ENCODE peak calls at places on chromosomes 1 and 21, in nine cellular contexts. B is SJSA1; S is cardiac muscle cell; Z is spleen; L is right cardiac atrium; N is CD8-positive, alpha-beta T cell; T is tibial artery; F is left ventricle myocardium inferior; O is A549. W is an unnamed sample. For H3K4me1, the result is how much of the 10 kb centered on the place peaks cover.

GRCh38 chr1:82950606-82951200 is 1048.2 kb downstream of the TTLL7 start:
- DNase-seq in B (no peak), S (no peak), Z (no peak), L (no peak), N (no peak), T (no peak), F (no peak), O (no peak), W (no peak)

GRCh38 chr1:67724928-67725560 is 40.0 kb downstream of the GADD45A start:
- DNase-seq in B (peak), S (no peak), Z (no peak), L (peak), N (no peak), T (no peak), F (peak), O (peak), W (peak)

GRCh38 chr1:91124989-91125417 is 103.2 kb upstream of the ZNF644 start:
- DNase-seq in B (no peak), S (no peak), Z (no peak), L (no peak), N (no peak), T (peak), F (no peak), O (no peak), W (no peak)

GRCh38 chr1:15885701-15886612 is 38.5 kb downstream of the SPEN start:
- DNase-seq in B (peak), S (peak), Z (peak), L (peak), N (peak), T (peak), F (peak), O (peak), W (peak)

GRCh38 chr1:211643324-211644212 is 31.9 kb downstream of the NEK2 start:
- DNase-seq in B (peak), S (peak), Z (no peak), L (peak), N (no peak), T (peak), F (no peak), O (peak), W (peak)

GRCh38 chr1:49364676-49365075 is 588.0 kb upstream of the BEND5 start:
- DNase-seq in B (no peak), S (no peak), Z (no peak), L (no peak), N (no peak), T (no peak), F (no peak), O (no peak), W (no peak)

GRCh38 chr1:199123615-199124014 is 484.8 kb downstream of the PTPRC start:
- DNase-seq in B (no peak), S (no peak), Z (no peak), L (no peak), N (no peak), T (no peak), F (no peak), O (no peak), W (no peak)

GRCh38 chr1:25754421-25755195 is 45.4 kb upstream of the SELENON start:
- DNase-seq in B (no peak), S (no peak), Z (no peak), L (no peak), N (no peak), T (no peak), F (no peak), O (no peak), W (no peak)

GRCh38 chr1:55288245-55288644 is 73.1 kb upstream of the USP24 start:
- DNase-seq in B (no peak), S (no peak), Z (no peak), L (no peak), N (no peak), T (peak), F (no peak), O (no peak), W (no peak)

GRCh38 chr1:230822092-230822581 is 46.2 kb downstream of the C1orf198 start:
- DNase-seq in B (no peak), S (no peak), Z (no peak), L (no peak), N (no peak), T (peak), F (peak), O (no peak), W (no peak)

GRCh38 chr1:219354962-219355361 is 181.3 kb downstream of the LYPLAL1 start:
- DNase-seq in B (no peak), S (no peak), Z (no peak), L (no peak), N (no peak), T (no peak), F (no peak), O (no peak), W (no peak)

GRCh38 chr1:117654485-117655219 is 48.8 kb downstream of the TENT5C start:
- DNase-seq in B (no peak), S (no peak), Z (no peak), L (no peak), N (no peak), T (no peak), F (no peak), O (no peak), W (no peak)

GRCh38 chr1:63920154-63921117 is 146.6 kb downstream of the ROR1 start:
- DNase-seq in B (peak), S (peak), Z (no peak), L (no peak), N (no peak), T (no peak), F (no peak), O (peak), W (no peak)

GRCh38 chr1:222886194-222887126 is 71.6 kb downstream of the DISP1 start:
- DNase-seq in B (no peak), S (no peak), Z (no peak), L (no peak), N (no peak), T (no peak), F (no peak), O (no peak), W (no peak)

GRCh38 chr1:211783266-211783665 is 47.3 kb downstream of the LPGAT1 start:
- DNase-seq in B (no peak), S (no peak), Z (no peak), L (no peak), N (no peak), T (no peak), F (no peak), O (no peak), W (no peak)

GRCh38 chr1:183869230-183869629 is 64.3 kb downstream of the RGL1 start:
- DNase-seq in B (no peak), S (no peak), Z (no peak), L (no peak), N (no peak), T (no peak), F (no peak), O (no peak), W (no peak)

GRCh38 chr1:160866001-160866704 is 3.5 kb upstream of the CD244 start:
- DNase-seq in B (no peak), S (no peak), Z (no peak), L (no peak), N (no peak), T (no peak), F (no peak), O (no peak), W (no peak)

GRCh38 chr1:53625049-53625448 is 113.9 kb downstream of the GLIS1 start:
- DNase-seq in B (no peak), S (no peak), Z (no peak), L (peak), N (no peak), T (peak), F (no peak), O (no peak), W (no peak)

GRCh38 chr1:70504821-70505193 is 93.7 kb downstream of the CTH start:
- DNase-seq in B (no peak), S (peak), Z (no peak), L (no peak), N (no peak), T (no peak), F (no peak), O (no peak), W (peak)

GRCh38 chr1:17636612-17637011 is 97.1 kb downstream of the ARHGEF10L start:
- DNase-seq in B (no peak), S (no peak), Z (no peak), L (no peak), N (no peak), T (no peak), F (no peak), O (no peak), W (no peak)

GRCh38 chr1:209884249-209884648 is 53.8 kb upstream of the SYT14 start:
- DNase-seq in B (peak), S (no peak), Z (no peak), L (no peak), N (no peak), T (no peak), F (no peak), O (no peak), W (no peak)

GRCh38 chr21:42193131-42193671 is 25.7 kb upstream of the ABCG1 start:
- DNase-seq in B (no peak), S (no peak), Z (no peak), L (no peak), N (peak), T (no peak), F (no peak), O (no peak), W (peak)

GRCh38 chr1:12204140-12204539 is 25.7 kb upstream of the VPS13D start:
- DNase-seq in B (no peak), S (no peak), Z (peak), L (no peak), N (peak), T (no peak), F (no peak), O (no peak), W (no peak)

GRCh38 chr1:169390303-169390702 is 22.3 kb downstream of the BLZF1 start:
- DNase-seq in B (no peak), S (no peak), Z (no peak), L (no peak), N (no peak), T (no peak), F (no peak), O (no peak), W (no peak)

GRCh38 chr1:107810552-107810951 is 154.4 kb downstream of the VAV3 start:
- DNase-seq in B (no peak), S (no peak), Z (no peak), L (no peak), N (no peak), T (no peak), F (no peak), O (no peak), W (no peak)

GRCh38 chr21:26818911-26819310 is 26.3 kb downstream of the ADAMTS1 start:
- DNase-seq in B (no peak), S (no peak), Z (no peak), L (no peak), N (no peak), T (no peak), F (no peak), O (no peak), W (no peak)

GRCh38 chr1:52668711-52669110 is 29.4 kb downstream of the COA7 start:
- DNase-seq in B (no peak), S (no peak), Z (no peak), L (no peak), N (no peak), T (no peak), F (no peak), O (no peak), W (no peak)

GRCh38 chr1:8259498-8260290 is 58.2 kb upstream of the SLC45A1 start:
- DNase-seq in B (peak), S (no peak), Z (no peak), L (no peak), N (no peak), T (peak), F (no peak), O (peak), W (peak)

GRCh38 chr21:41877901-41878830 is 978 bp downstream of the PRDM15 start:
- DNase-seq in B (no peak), S (peak), Z (peak), L (no peak), N (no peak), T (no peak), F (no peak), O (peak), W (no peak)

GRCh38 chr1:17915511-17916205 is 160.5 kb downstream of the ACTL8 start:
- DNase-seq in B (no peak), S (no peak), Z (peak), L (no peak), N (no peak), T (no peak), F (no peak), O (no peak), W (no peak)

GRCh38 chr21:41374867-41375533 is 13.2 kb downstream of the MX2 start:
- DNase-seq in B (no peak), S (no peak), Z (no peak), L (no peak), N (no peak), T (no peak), F (no peak), O (no peak), W (peak)

GRCh38 chr1:29222686-29223085 is 8.0 kb downstream of the MECR start:
- DNase-seq in B (no peak), S (no peak), Z (no peak), L (no peak), N (no peak), T (no peak), F (no peak), O (no peak), W (no peak)

GRCh38 chr1:12405325-12406217 is 175.7 kb downstream of the VPS13D start:
- DNase-seq in B (no peak), S (peak), Z (no peak), L (peak), N (no peak), T (peak), F (no peak), O (peak), W (no peak)

GRCh38 chr1:177627148-177627910 is 342.5 kb downstream of the SEC16B start:
- DNase-seq in B (no peak), S (no peak), Z (no peak), L (no peak), N (no peak), T (no peak), F (no peak), O (no peak), W (no peak)

GRCh38 chr1:3004285-3005205 is 16.7 kb upstream of the ACTRT2 start:
- DNase-seq in B (no peak), S (no peak), Z (peak), L (peak), N (no peak), T (peak), F (no peak), O (no peak), W (peak)

GRCh38 chr1:173502104-173502503 is 25.0 kb downstream of the PRDX6 start:
- DNase-seq in B (no peak), S (no peak), Z (no peak), L (no peak), N (no peak), T (no peak), F (no peak), O (no peak), W (no peak)

GRCh38 chr1:246567258-246568235 is 1.3 kb downstream of the CNST start:
- DNase-seq in B (no peak), S (peak), Z (no peak), L (no peak), N (no peak), T (no peak), F (no peak), O (peak), W (no peak)

GRCh38 chr1:202018476-202019234 is 8.3 kb downstream of the ELF3 start:
- DNase-seq in B (no peak), S (peak), Z (no peak), L (no peak), N (no peak), T (no peak), F (no peak), O (peak), W (peak)

GRCh38 chr1:202016022-202016624 is 5.7 kb downstream of the ELF3 start:
- DNase-seq in B (no peak), S (no peak), Z (no peak), L (no peak), N (no peak), T (no peak), F (no peak), O (peak), W (peak)

GRCh38 chr1:202016717-202017384 is 6.5 kb downstream of the ELF3 start:
- DNase-seq in B (no peak), S (no peak), Z (no peak), L (no peak), N (no peak), T (no peak), F (no peak), O (no peak), W (no peak)

GRCh38 chr1:202018226-202018475 is 7.8 kb downstream of the ELF3 start:
- DNase-seq in B (no peak), S (no peak), Z (no peak), L (no peak), N (no peak), T (no peak), F (no peak), O (no peak), W (no peak)

DNA sequence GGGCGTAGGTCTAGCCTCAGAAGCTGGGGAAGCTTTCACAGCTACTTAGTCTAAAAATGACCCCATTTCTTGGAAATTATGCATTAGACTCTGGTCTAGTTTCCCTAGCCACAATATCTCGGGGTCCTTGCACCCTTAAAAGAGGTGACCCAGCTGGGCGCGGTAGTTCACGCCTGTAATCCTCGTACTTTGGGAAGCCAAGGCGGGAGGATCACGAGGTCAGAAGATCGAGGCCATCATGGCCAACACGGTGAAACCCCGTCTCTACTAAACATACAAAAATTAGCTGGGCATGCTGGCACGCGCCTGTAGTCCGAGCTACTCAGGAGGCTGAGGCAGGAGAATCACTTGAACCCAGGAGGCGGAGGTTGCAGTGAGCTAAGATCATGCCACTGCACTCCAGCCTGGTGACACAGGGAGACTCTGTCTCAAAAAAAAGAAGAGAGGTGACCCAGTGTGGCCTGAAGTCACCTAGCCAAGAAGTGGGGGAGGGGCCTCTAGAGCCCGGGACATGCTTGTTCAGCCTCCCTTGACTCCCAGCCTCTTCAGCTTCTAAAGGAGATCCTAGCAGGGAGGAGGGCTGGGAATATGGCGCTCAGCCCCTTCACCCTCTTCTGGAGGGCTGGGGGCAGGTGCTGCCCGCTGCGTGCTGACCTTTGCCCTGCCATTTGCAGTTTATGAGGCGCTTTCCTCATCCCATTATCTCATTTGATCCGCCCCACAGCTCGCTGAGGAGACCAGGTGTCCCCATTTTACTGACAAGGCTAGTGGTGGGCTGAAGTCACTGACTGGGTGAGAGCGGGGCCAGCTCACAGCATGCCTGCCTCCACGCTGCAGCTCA is 7.2 kb downstream of the ELF3 start:
- DNase-seq in B (no peak), S (no peak), Z (no peak), L (no peak), N (no peak), T (no peak), F (no peak), O (peak), W (peak)
- H3K4me1 ChIP-seq in B (under half), S (under half), Z (under half), L (under half), N (under half), T (under half), F (under half), O (half or more), W (under half)

DNA sequence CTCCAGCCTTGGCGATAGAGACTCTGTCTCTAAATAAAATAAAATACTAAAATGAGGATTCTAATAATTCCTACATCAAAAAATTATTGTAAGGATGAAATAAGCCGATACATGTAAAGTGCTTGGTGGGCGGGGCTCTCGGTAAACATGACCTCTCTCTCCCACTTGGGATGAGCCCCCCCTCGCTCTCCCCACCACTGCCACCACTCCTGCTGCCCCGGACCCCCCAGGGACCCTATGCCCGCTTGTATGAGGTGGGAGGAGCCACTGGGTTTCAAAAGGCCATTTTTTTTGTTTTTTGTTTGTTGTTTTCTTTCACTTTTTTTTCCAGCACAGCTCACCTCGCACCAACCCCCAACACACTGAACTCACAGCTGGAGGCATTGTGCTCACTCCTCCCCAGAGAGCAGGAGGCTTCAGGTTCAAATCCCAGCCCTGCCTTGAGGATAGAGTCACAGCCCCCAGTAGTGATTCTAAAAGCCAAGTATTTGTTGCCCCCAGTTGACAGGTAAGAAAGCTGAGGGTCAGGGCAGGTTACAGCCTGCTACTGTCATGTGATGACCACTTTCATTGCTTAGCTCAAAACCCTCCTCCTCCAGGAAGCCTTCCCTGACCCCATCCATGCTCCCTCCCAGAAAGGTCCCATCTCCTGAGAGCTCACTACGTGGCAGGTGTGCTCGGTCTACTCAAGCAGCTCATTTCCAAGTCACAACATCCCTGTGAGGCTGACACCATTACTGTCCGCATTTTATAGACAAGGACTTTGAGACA is 4.2 kb downstream of the SDC3 start:
- DNase-seq in B (no peak), S (no peak), Z (peak), L (no peak), N (no peak), T (no peak), F (peak), O (no peak), W (no peak)
- H3K4me1 ChIP-seq in B (under half), S (under half), Z (under half), L (under half), N (under half), T (under half), F (half or more), O (under half), W (under half)

GRCh38 chr1:9591669-9592509 is 3.2 kb downstream of the TMEM201 start:
- DNase-seq in B (no peak), S (no peak), Z (peak), L (peak), N (no peak), T (no peak), F (no peak), O (no peak), W (peak)
- H3K4me1 ChIP-seq in B (under half), S (under half), Z (under half), L (under half), N (under half), T (under half), F (half or more), O (under half), W (under half)

DNA sequence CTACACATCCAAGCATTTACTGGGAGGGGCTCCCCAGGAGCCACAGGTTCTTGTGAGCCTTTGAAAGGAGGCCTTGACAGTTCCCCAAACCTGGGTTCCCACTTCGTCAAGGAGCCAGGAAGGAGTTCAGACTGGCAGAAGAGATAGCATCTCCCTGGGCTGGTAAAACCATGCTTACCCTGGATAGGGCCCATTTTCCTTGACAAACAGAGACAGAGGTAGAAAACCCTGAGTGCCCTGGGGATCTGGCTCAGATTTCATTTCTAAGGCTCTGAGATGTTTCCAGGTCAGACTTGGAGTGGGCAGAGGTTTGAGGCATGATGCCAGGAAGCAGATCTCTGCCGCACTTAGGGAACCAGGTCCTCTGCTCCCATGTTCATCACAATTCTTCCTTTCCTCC is 2.7 kb downstream of the ETNK2 start:
- DNase-seq in B (no peak), S (no peak), Z (peak), L (no peak), N (no peak), T (no peak), F (no peak), O (no peak), W (no peak)
- H3K4me1 ChIP-seq in B (under half), S (under half), Z (under half), L (under half), N (under half), T (under half), F (under half), O (under half), W (under half)

DNA sequence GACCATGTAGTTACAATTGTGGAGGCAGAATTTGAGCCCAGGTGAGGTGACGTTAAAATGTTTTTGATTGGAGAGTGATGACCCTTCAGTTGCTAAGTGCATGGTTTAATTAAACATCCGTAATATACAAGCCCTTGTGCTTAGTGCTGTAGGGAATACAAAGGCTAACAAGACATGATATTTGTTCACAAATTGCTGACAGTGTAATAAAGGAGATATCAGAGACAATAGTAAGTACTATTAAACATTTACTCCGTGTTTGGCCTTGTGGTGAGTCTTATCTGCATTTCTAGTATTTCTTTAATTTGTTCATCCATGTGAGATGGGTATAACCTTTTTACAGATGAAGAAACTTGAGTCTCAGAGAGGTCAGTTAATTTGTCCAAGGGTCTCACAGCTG is 37.9 kb downstream of the RLF start:
- DNase-seq in B (no peak), S (no peak), Z (no peak), L (no peak), N (no peak), T (no peak), F (no peak), O (no peak), W (no peak)
- H3K4me1 ChIP-seq in B (under half), S (under half), Z (under half), L (under half), N (under half), T (under half), F (under half), O (under half), W (under half)

W was measured in breast epithelium.